ENCODE peak calls at places on chromosomes 13 and 19, in ten cellular contexts. One of them, this sample, is unnamed.

GRCh38 chr13:100129605-100130004 is 40.7 kb downstream of the PCCA start:
- DNase-seq in BJ: no peak
- DNase-seq in ovary: no peak
- DNase-seq in AG04450: no peak
- DNase-seq in choroid plexus epithelial cell: no peak
- DNase-seq in GM12865: peak
- DNase-seq in lung: no peak
- DNase-seq in CD8-positive, alpha-beta T cell: no peak
- DNase-seq in mucosa of descending colon: no peak
- DNase-seq in astrocyte of the spinal cord: no peak
- DNase-seq in this sample: no peak

GRCh38 chr13:111210488-111210887 is 95.4 kb downstream of the ARHGEF7 start:
- DNase-seq in choroid plexus epithelial cell: peak
- DNase-seq in mucosa of descending colon: no peak
- DNase-seq in CD8-positive, alpha-beta T cell: no peak
- DNase-seq in lung: peak
- DNase-seq in ovary: no peak
- DNase-seq in astrocyte of the spinal cord: peak
- DNase-seq in BJ: peak
- DNase-seq in AG04450: peak
- DNase-seq in GM12865: no peak
- DNase-seq in this sample: no peak

GRCh38 chr19:23311551-23311950 is 61.4 kb upstream of the ZNF724 start:
- DNase-seq in astrocyte of the spinal cord: no peak
- DNase-seq in AG04450: no peak
- DNase-seq in BJ: no peak
- DNase-seq in GM12865: no peak
- DNase-seq in mucosa of descending colon: no peak
- DNase-seq in lung: no peak
- DNase-seq in choroid plexus epithelial cell: no peak
- DNase-seq in ovary: no peak
- DNase-seq in CD8-positive, alpha-beta T cell: no peak
- DNase-seq in this sample: no peak

GRCh38 chr19:677601-678380 is 1.6 kb downstream of the FSTL3 start:
- DNase-seq in CD8-positive, alpha-beta T cell: no peak
- DNase-seq in BJ: no peak
- DNase-seq in ovary: peak
- DNase-seq in choroid plexus epithelial cell: peak
- DNase-seq in astrocyte of the spinal cord: peak
- DNase-seq in GM12865: no peak
- DNase-seq in AG04450: no peak
- DNase-seq in mucosa of descending colon: no peak
- DNase-seq in lung: no peak
- DNase-seq in this sample: no peak

GRCh38 chr13:73870036-73870741 is 264.0 kb downstream of the KLF12 start:
- DNase-seq in CD8-positive, alpha-beta T cell: no peak
- DNase-seq in lung: no peak
- DNase-seq in BJ: no peak
- DNase-seq in mucosa of descending colon: no peak
- DNase-seq in choroid plexus epithelial cell: peak
- DNase-seq in AG04450: no peak
- DNase-seq in astrocyte of the spinal cord: peak
- DNase-seq in GM12865: no peak
- DNase-seq in ovary: no peak
- DNase-seq in this sample: no peak

GRCh38 chr19:13234518-13234917 is 84.3 kb downstream of the IER2 start:
- DNase-seq in astrocyte of the spinal cord: peak
- DNase-seq in AG04450: no peak
- DNase-seq in ovary: no peak
- DNase-seq in lung: peak
- DNase-seq in choroid plexus epithelial cell: no peak
- DNase-seq in BJ: no peak
- DNase-seq in mucosa of descending colon: peak
- DNase-seq in GM12865: peak
- DNase-seq in CD8-positive, alpha-beta T cell: peak
- DNase-seq in this sample: no peak

GRCh38 chr13:105329359-105329758 is 1206.1 kb downstream of the EFNB2 start:
- DNase-seq in mucosa of descending colon: no peak
- DNase-seq in ovary: no peak
- DNase-seq in CD8-positive, alpha-beta T cell: no peak
- DNase-seq in AG04450: no peak
- DNase-seq in choroid plexus epithelial cell: no peak
- DNase-seq in lung: no peak
- DNase-seq in BJ: no peak
- DNase-seq in astrocyte of the spinal cord: no peak
- DNase-seq in GM12865: no peak
- DNase-seq in this sample: no peak

GRCh38 chr13:32911506-32911905 is 104.7 kb upstream of the KL start:
- DNase-seq in choroid plexus epithelial cell: peak
- DNase-seq in AG04450: no peak
- DNase-seq in BJ: no peak
- DNase-seq in ovary: no peak
- DNase-seq in CD8-positive, alpha-beta T cell: no peak
- DNase-seq in GM12865: peak
- DNase-seq in astrocyte of the spinal cord: peak
- DNase-seq in mucosa of descending colon: no peak
- DNase-seq in lung: no peak
- DNase-seq in this sample: peak

GRCh38 chr13:102394158-102395053 is 7.4 kb downstream of the FGF14 start:
- DNase-seq in GM12865: peak
- DNase-seq in BJ: peak
- DNase-seq in lung: peak
- DNase-seq in mucosa of descending colon: peak
- DNase-seq in ovary: peak
- DNase-seq in CD8-positive, alpha-beta T cell: peak
- DNase-seq in astrocyte of the spinal cord: peak
- DNase-seq in AG04450: peak
- DNase-seq in choroid plexus epithelial cell: peak
- DNase-seq in this sample: peak

GRCh38 chr13:43583331-43583730 is 203.4 kb downstream of the ENOX1 start:
- DNase-seq in lung: no peak
- DNase-seq in ovary: no peak
- DNase-seq in mucosa of descending colon: no peak
- DNase-seq in AG04450: no peak
- DNase-seq in astrocyte of the spinal cord: no peak
- DNase-seq in choroid plexus epithelial cell: no peak
- DNase-seq in GM12865: no peak
- DNase-seq in BJ: no peak
- DNase-seq in CD8-positive, alpha-beta T cell: no peak
- DNase-seq in this sample: no peak

GRCh38 chr13:91328726-91329125 is 18.8 kb upstream of the MIR17HG start:
- DNase-seq in choroid plexus epithelial cell: no peak
- DNase-seq in ovary: no peak
- DNase-seq in CD8-positive, alpha-beta T cell: no peak
- DNase-seq in astrocyte of the spinal cord: no peak
- DNase-seq in mucosa of descending colon: no peak
- DNase-seq in lung: no peak
- DNase-seq in AG04450: no peak
- DNase-seq in GM12865: no peak
- DNase-seq in BJ: no peak
- DNase-seq in this sample: no peak

GRCh38 chr13:110575322-110576069 is 14.0 kb upstream of the RAB20 start:
- DNase-seq in mucosa of descending colon: no peak
- DNase-seq in BJ: no peak
- DNase-seq in lung: no peak
- DNase-seq in AG04450: no peak
- DNase-seq in CD8-positive, alpha-beta T cell: no peak
- DNase-seq in astrocyte of the spinal cord: no peak
- DNase-seq in choroid plexus epithelial cell: peak
- DNase-seq in ovary: no peak
- DNase-seq in GM12865: peak
- DNase-seq in this sample: no peak

GRCh38 chr13:97630725-97631124 is 196.8 kb downstream of the RAP2A start:
- DNase-seq in GM12865: no peak
- DNase-seq in choroid plexus epithelial cell: no peak
- DNase-seq in AG04450: no peak
- DNase-seq in ovary: no peak
- DNase-seq in mucosa of descending colon: no peak
- DNase-seq in BJ: no peak
- DNase-seq in astrocyte of the spinal cord: no peak
- DNase-seq in lung: no peak
- DNase-seq in CD8-positive, alpha-beta T cell: no peak
- DNase-seq in this sample: no peak

GRCh38 chr19:16527971-16528521 is 14.2 kb downstream of the CHERP start:
- DNase-seq in ovary: no peak
- DNase-seq in astrocyte of the spinal cord: no peak
- DNase-seq in lung: no peak
- DNase-seq in CD8-positive, alpha-beta T cell: peak
- DNase-seq in choroid plexus epithelial cell: peak
- DNase-seq in GM12865: peak
- DNase-seq in mucosa of descending colon: no peak
- DNase-seq in BJ: no peak
- DNase-seq in AG04450: no peak
- DNase-seq in this sample: no peak

GRCh38 chr19:18208098-18208951 is 4.5 kb upstream of the RAB3A start:
- DNase-seq in choroid plexus epithelial cell: peak
- DNase-seq in astrocyte of the spinal cord: no peak
- DNase-seq in BJ: peak
- DNase-seq in CD8-positive, alpha-beta T cell: peak
- DNase-seq in ovary: peak
- DNase-seq in AG04450: peak
- DNase-seq in mucosa of descending colon: peak
- DNase-seq in lung: no peak
- DNase-seq in GM12865: peak
- DNase-seq in this sample: no peak

GRCh38 chr13:25203256-25203794 is 31.2 kb upstream of the AMER2 start:
- DNase-seq in lung: no peak
- DNase-seq in GM12865: no peak
- DNase-seq in mucosa of descending colon: no peak
- DNase-seq in ovary: no peak
- DNase-seq in CD8-positive, alpha-beta T cell: no peak
- DNase-seq in astrocyte of the spinal cord: no peak
- DNase-seq in BJ: no peak
- DNase-seq in choroid plexus epithelial cell: no peak
- DNase-seq in AG04450: no peak
- DNase-seq in this sample: no peak

DNA sequence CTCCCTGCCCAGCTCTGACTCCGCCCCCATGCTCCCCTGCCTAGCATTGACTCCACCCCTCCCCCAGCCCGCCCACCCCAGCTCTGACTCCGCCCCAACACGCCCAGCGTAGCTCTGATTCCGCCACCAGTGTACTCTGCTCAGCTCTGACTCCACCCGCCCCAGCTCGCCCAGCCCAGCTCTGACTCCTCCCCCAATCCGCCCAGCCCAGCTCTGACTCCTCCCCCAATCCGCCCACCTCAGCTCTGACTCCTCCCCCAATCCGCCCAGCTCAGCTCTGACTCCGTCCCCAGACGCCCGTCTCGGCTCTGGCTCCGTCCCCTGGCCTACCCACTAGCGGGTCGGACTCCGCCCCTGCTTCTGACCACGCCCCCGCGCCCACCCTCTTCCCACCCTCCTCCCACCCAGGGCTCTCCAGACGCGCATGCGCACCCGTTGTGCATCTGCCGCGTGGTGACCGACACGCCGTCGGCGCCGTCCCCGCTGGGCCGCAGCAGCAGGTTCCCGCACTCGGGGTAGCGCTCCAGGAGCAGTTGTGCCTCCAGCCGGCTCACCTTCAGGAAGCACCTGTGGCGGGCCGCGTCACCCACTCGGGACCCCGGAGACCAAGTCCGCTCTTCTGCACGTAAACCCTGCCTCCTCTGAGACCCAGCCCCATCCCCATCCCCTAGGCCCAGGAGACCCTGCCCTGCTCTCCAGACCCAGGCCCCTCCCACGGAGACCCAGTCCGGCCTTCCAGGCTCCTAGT is 10.2 kb downstream of the STAP2 start:
- DNase-seq in AG04450: peak
- DNase-seq in GM12865: peak
- DNase-seq in BJ: peak
- DNase-seq in astrocyte of the spinal cord: peak
- DNase-seq in choroid plexus epithelial cell: peak
- DNase-seq in mucosa of descending colon: peak
- DNase-seq in lung: peak
- DNase-seq in ovary: peak
- DNase-seq in CD8-positive, alpha-beta T cell: peak
- DNase-seq in this sample: peak
- H3K4me3 ChIP-seq in AG04450: peak
- H3K4me3 ChIP-seq in GM12865: peak
- H3K4me3 ChIP-seq in BJ: peak
- H3K4me3 ChIP-seq in astrocyte of the spinal cord: peak
- H3K4me3 ChIP-seq in choroid plexus epithelial cell: peak
- H3K4me3 ChIP-seq in mucosa of descending colon: no peak
- H3K4me3 ChIP-seq in lung: no peak
- H3K4me3 ChIP-seq in ovary: peak
- H3K4me3 ChIP-seq in CD8-positive, alpha-beta T cell: peak
- H3K4me3 ChIP-seq in this sample: peak

DNA sequence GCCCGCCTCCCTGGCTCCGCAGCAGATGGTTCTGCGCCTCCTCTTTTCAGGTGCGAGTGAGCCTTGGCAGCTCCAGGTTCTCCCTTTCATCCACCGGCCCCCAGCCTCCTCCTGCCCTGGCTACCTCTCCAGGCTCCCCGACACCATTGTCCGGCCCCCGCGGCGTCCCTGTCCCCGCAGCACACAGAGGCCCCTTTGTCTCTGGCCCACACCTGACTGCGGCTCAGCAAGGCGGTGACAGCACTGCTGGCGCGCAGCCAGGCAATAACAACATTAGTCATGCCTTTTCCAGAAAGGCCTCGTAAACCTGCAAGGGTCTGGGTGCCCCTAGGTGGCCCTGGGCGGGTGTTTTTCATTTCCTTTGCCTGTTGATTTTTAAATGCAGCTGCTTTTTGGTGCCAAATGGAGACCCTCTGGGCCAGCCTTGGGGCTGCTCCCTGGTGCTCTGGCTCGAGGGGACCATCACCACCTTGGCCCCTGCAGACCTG is 73.2 kb upstream of the MEDAG start:
- DNase-seq in CD8-positive, alpha-beta T cell: no peak
- DNase-seq in AG04450: no peak
- DNase-seq in choroid plexus epithelial cell: peak
- DNase-seq in ovary: peak
- DNase-seq in astrocyte of the spinal cord: peak
- DNase-seq in mucosa of descending colon: peak
- DNase-seq in lung: no peak
- DNase-seq in BJ: no peak
- DNase-seq in GM12865: peak
- DNase-seq in this sample: no peak
- H3K4me3 ChIP-seq in CD8-positive, alpha-beta T cell: no peak
- H3K4me3 ChIP-seq in AG04450: no peak
- H3K4me3 ChIP-seq in choroid plexus epithelial cell: no peak
- H3K4me3 ChIP-seq in ovary: no peak
- H3K4me3 ChIP-seq in astrocyte of the spinal cord: no peak
- H3K4me3 ChIP-seq in mucosa of descending colon: no peak
- H3K4me3 ChIP-seq in lung: no peak
- H3K4me3 ChIP-seq in BJ: no peak
- H3K4me3 ChIP-seq in GM12865: no peak
- H3K4me3 ChIP-seq in this sample: no peak

GRCh38 chr13:48497669-48498068 is 35.2 kb downstream of the RCBTB2 start:
- DNase-seq in mucosa of descending colon: no peak
- DNase-seq in CD8-positive, alpha-beta T cell: no peak
- DNase-seq in choroid plexus epithelial cell: no peak
- DNase-seq in GM12865: no peak
- DNase-seq in astrocyte of the spinal cord: no peak
- DNase-seq in AG04450: no peak
- DNase-seq in ovary: no peak
- DNase-seq in lung: no peak
- DNase-seq in BJ: no peak
- DNase-seq in this sample: no peak
- H3K4me3 ChIP-seq in mucosa of descending colon: no peak
- H3K4me3 ChIP-seq in CD8-positive, alpha-beta T cell: no peak
- H3K4me3 ChIP-seq in choroid plexus epithelial cell: no peak
- H3K4me3 ChIP-seq in GM12865: no peak
- H3K4me3 ChIP-seq in astrocyte of the spinal cord: no peak
- H3K4me3 ChIP-seq in AG04450: no peak
- H3K4me3 ChIP-seq in ovary: no peak
- H3K4me3 ChIP-seq in lung: no peak
- H3K4me3 ChIP-seq in BJ: no peak
- H3K4me3 ChIP-seq in this sample: no peak

GRCh38 chr13:98738213-98738612 is 14.3 kb downstream of the SLC15A1 start:
- DNase-seq in CD8-positive, alpha-beta T cell: no peak
- DNase-seq in astrocyte of the spinal cord: no peak
- DNase-seq in choroid plexus epithelial cell: no peak
- DNase-seq in lung: no peak
- DNase-seq in AG04450: no peak
- DNase-seq in GM12865: no peak
- DNase-seq in BJ: no peak
- DNase-seq in mucosa of descending colon: no peak
- DNase-seq in ovary: no peak
- DNase-seq in this sample: no peak
- H3K4me3 ChIP-seq in CD8-positive, alpha-beta T cell: no peak
- H3K4me3 ChIP-seq in astrocyte of the spinal cord: no peak
- H3K4me3 ChIP-seq in choroid plexus epithelial cell: no peak
- H3K4me3 ChIP-seq in lung: no peak
- H3K4me3 ChIP-seq in AG04450: no peak
- H3K4me3 ChIP-seq in GM12865: no peak
- H3K4me3 ChIP-seq in BJ: no peak
- H3K4me3 ChIP-seq in mucosa of descending colon: no peak
- H3K4me3 ChIP-seq in ovary: no peak
- H3K4me3 ChIP-seq in this sample: no peak

This sample was measured in iPS DF 6.9.